ENCODE peak calls at places on chromosome 17, in seven cellular contexts. One of them, this sample, is unnamed.

GRCh38 chr17:63567229-63567628 is 17.0 kb downstream of the DCAF7 start:
- DNase-seq in epithelial cell of esophagus: no peak
- DNase-seq in HTR-8/SVneo: no peak
- DNase-seq in left kidney: no peak
- DNase-seq in HL-60: no peak
- DNase-seq in H4: no peak
- DNase-seq in activated T-helper 1 cell treated with Interleukin-2 at 50 U/mL for 16 hours: no peak
- DNase-seq in this sample: no peak

GRCh38 chr17:29778936-29779811 is 150.9 kb downstream of the SSH2 start:
- DNase-seq in H4: peak
- DNase-seq in HL-60: peak
- DNase-seq in epithelial cell of esophagus: peak
- DNase-seq in activated T-helper 1 cell treated with Interleukin-2 at 50 U/mL for 16 hours: peak
- DNase-seq in left kidney: peak
- DNase-seq in HTR-8/SVneo: peak
- DNase-seq in this sample: peak

GRCh38 chr17:28333083-28333746 is 2.1 kb downstream of the IFT20 start:
- DNase-seq in activated T-helper 1 cell treated with Interleukin-2 at 50 U/mL for 16 hours: no peak
- DNase-seq in left kidney: no peak
- DNase-seq in HTR-8/SVneo: no peak
- DNase-seq in H4: no peak
- DNase-seq in HL-60: no peak
- DNase-seq in epithelial cell of esophagus: no peak
- DNase-seq in this sample: no peak

GRCh38 chr17:202501-202951 is 21.1 kb upstream of the DOC2B start:
- DNase-seq in epithelial cell of esophagus: no peak
- DNase-seq in left kidney: no peak
- DNase-seq in HTR-8/SVneo: no peak
- DNase-seq in HL-60: no peak
- DNase-seq in activated T-helper 1 cell treated with Interleukin-2 at 50 U/mL for 16 hours: no peak
- DNase-seq in H4: no peak
- DNase-seq in this sample: no peak

GRCh38 chr17:67558740-67559380 is 158.9 kb upstream of the NOL11 start:
- DNase-seq in H4: no peak
- DNase-seq in HL-60: no peak
- DNase-seq in epithelial cell of esophagus: peak
- DNase-seq in left kidney: no peak
- DNase-seq in HTR-8/SVneo: no peak
- DNase-seq in activated T-helper 1 cell treated with Interleukin-2 at 50 U/mL for 16 hours: no peak
- DNase-seq in this sample: no peak

GRCh38 chr17:71496552-71496951 is 624.3 kb upstream of the SOX9 start:
- DNase-seq in H4: peak
- DNase-seq in HL-60: no peak
- DNase-seq in epithelial cell of esophagus: peak
- DNase-seq in HTR-8/SVneo: no peak
- DNase-seq in left kidney: no peak
- DNase-seq in activated T-helper 1 cell treated with Interleukin-2 at 50 U/mL for 16 hours: no peak
- DNase-seq in this sample: no peak

GRCh38 chr17:10754109-10754508 is 24.3 kb upstream of the TMEM220 start:
- DNase-seq in H4: peak
- DNase-seq in activated T-helper 1 cell treated with Interleukin-2 at 50 U/mL for 16 hours: no peak
- DNase-seq in epithelial cell of esophagus: peak
- DNase-seq in left kidney: peak
- DNase-seq in HTR-8/SVneo: no peak
- DNase-seq in HL-60: peak
- DNase-seq in this sample: no peak

GRCh38 chr17:69048634-69049033 is 12.1 kb downstream of the ABCA9 start:
- DNase-seq in epithelial cell of esophagus: no peak
- DNase-seq in H4: no peak
- DNase-seq in left kidney: no peak
- DNase-seq in activated T-helper 1 cell treated with Interleukin-2 at 50 U/mL for 16 hours: no peak
- DNase-seq in HL-60: no peak
- DNase-seq in HTR-8/SVneo: no peak
- DNase-seq in this sample: no peak

GRCh38 chr17:8745586-8746500 is 1.2 kb upstream of the CCDC42 start:
- DNase-seq in HTR-8/SVneo: peak
- DNase-seq in H4: no peak
- DNase-seq in HL-60: peak
- DNase-seq in left kidney: peak
- DNase-seq in activated T-helper 1 cell treated with Interleukin-2 at 50 U/mL for 16 hours: peak
- DNase-seq in epithelial cell of esophagus: peak
- DNase-seq in this sample: peak

GRCh38 chr17:44794699-44795413 is 35.2 kb downstream of the GJC1 start:
- DNase-seq in left kidney: no peak
- DNase-seq in activated T-helper 1 cell treated with Interleukin-2 at 50 U/mL for 16 hours: no peak
- DNase-seq in HTR-8/SVneo: peak
- DNase-seq in H4: peak
- DNase-seq in HL-60: peak
- DNase-seq in epithelial cell of esophagus: peak
- DNase-seq in this sample: no peak

GRCh38 chr17:40916366-40916765 is 21.1 kb downstream of the KRT23 start:
- DNase-seq in activated T-helper 1 cell treated with Interleukin-2 at 50 U/mL for 16 hours: no peak
- DNase-seq in left kidney: no peak
- DNase-seq in HL-60: no peak
- DNase-seq in H4: no peak
- DNase-seq in HTR-8/SVneo: no peak
- DNase-seq in epithelial cell of esophagus: no peak
- DNase-seq in this sample: no peak

GRCh38 chr17:31418773-31419350 is 27.4 kb downstream of the RAB11FIP4 start:
- DNase-seq in H4: no peak
- DNase-seq in epithelial cell of esophagus: no peak
- DNase-seq in activated T-helper 1 cell treated with Interleukin-2 at 50 U/mL for 16 hours: no peak
- DNase-seq in HL-60: no peak
- DNase-seq in left kidney: no peak
- DNase-seq in HTR-8/SVneo: no peak
- DNase-seq in this sample: no peak

GRCh38 chr17:7552621-7553051 is 3.8 kb downstream of the TNFSF12 start:
- DNase-seq in activated T-helper 1 cell treated with Interleukin-2 at 50 U/mL for 16 hours: no peak
- DNase-seq in HL-60: peak
- DNase-seq in HTR-8/SVneo: no peak
- DNase-seq in epithelial cell of esophagus: no peak
- DNase-seq in left kidney: no peak
- DNase-seq in H4: no peak
- DNase-seq in this sample: no peak

GRCh38 chr17:44146375-44147346 is 4.9 kb downstream of the HROB start:
- DNase-seq in epithelial cell of esophagus: no peak
- DNase-seq in HTR-8/SVneo: no peak
- DNase-seq in activated T-helper 1 cell treated with Interleukin-2 at 50 U/mL for 16 hours: no peak
- DNase-seq in H4: no peak
- DNase-seq in HL-60: no peak
- DNase-seq in left kidney: no peak
- DNase-seq in this sample: no peak

GRCh38 chr17:77433385-77434135 is 292.8 kb downstream of the SEC14L1 start:
- DNase-seq in left kidney: peak
- DNase-seq in HTR-8/SVneo: no peak
- DNase-seq in activated T-helper 1 cell treated with Interleukin-2 at 50 U/mL for 16 hours: no peak
- DNase-seq in epithelial cell of esophagus: no peak
- DNase-seq in H4: no peak
- DNase-seq in HL-60: no peak
- DNase-seq in this sample: no peak

GRCh38 chr17:76946772-76947135 is 78.5 kb downstream of the MGAT5B start:
- DNase-seq in H4: no peak
- DNase-seq in activated T-helper 1 cell treated with Interleukin-2 at 50 U/mL for 16 hours: no peak
- DNase-seq in HTR-8/SVneo: no peak
- DNase-seq in HL-60: no peak
- DNase-seq in left kidney: no peak
- DNase-seq in epithelial cell of esophagus: no peak
- DNase-seq in this sample: no peak

GRCh38 chr17:17842111-17842876 is 5.5 kb upstream of the SREBF1 start:
- DNase-seq in epithelial cell of esophagus: no peak
- DNase-seq in HL-60: no peak
- DNase-seq in HTR-8/SVneo: no peak
- DNase-seq in activated T-helper 1 cell treated with Interleukin-2 at 50 U/mL for 16 hours: no peak
- DNase-seq in H4: no peak
- DNase-seq in left kidney: no peak
- DNase-seq in this sample: no peak

GRCh38 chr17:2449486-2449885 is 48.6 kb upstream of the MNT start:
- DNase-seq in left kidney: no peak
- DNase-seq in epithelial cell of esophagus: no peak
- DNase-seq in HL-60: no peak
- DNase-seq in HTR-8/SVneo: no peak
- DNase-seq in H4: no peak
- DNase-seq in activated T-helper 1 cell treated with Interleukin-2 at 50 U/mL for 16 hours: no peak
- DNase-seq in this sample: no peak

GRCh38 chr17:68383443-68384321 is 73.6 kb downstream of the WIPI1 start:
- DNase-seq in epithelial cell of esophagus: no peak
- DNase-seq in activated T-helper 1 cell treated with Interleukin-2 at 50 U/mL for 16 hours: no peak
- DNase-seq in left kidney: peak
- DNase-seq in HL-60: peak
- DNase-seq in HTR-8/SVneo: peak
- DNase-seq in H4: peak
- DNase-seq in this sample: no peak

GRCh38 chr17:5486206-5487124 is at the start of gene MIS12:
- DNase-seq in activated T-helper 1 cell treated with Interleukin-2 at 50 U/mL for 16 hours: peak
- DNase-seq in HL-60: peak
- DNase-seq in H4: peak
- DNase-seq in HTR-8/SVneo: peak
- DNase-seq in epithelial cell of esophagus: peak
- DNase-seq in left kidney: peak
- DNase-seq in this sample: peak

GRCh38 chr17:8556074-8556473 is 74.5 kb downstream of the MYH10 start:
- DNase-seq in HL-60: no peak
- DNase-seq in left kidney: no peak
- DNase-seq in H4: peak
- DNase-seq in activated T-helper 1 cell treated with Interleukin-2 at 50 U/mL for 16 hours: no peak
- DNase-seq in HTR-8/SVneo: no peak
- DNase-seq in epithelial cell of esophagus: peak
- DNase-seq in this sample: no peak

GRCh38 chr17:75526555-75527270 is 1.2 kb downstream of the LLGL2 start:
- DNase-seq in HTR-8/SVneo: no peak
- DNase-seq in H4: no peak
- DNase-seq in epithelial cell of esophagus: no peak
- DNase-seq in left kidney: no peak
- DNase-seq in activated T-helper 1 cell treated with Interleukin-2 at 50 U/mL for 16 hours: no peak
- DNase-seq in HL-60: no peak
- DNase-seq in this sample: no peak